ENCODE peak calls at places on chromosomes 16 and 17, in seven cellular contexts. One of them, this sample, is unnamed.

GRCh38 chr16:49539758-49540157 is 166.2 kb downstream of the C16orf78 start:
- DNase-seq in thoracic aorta: no peak
- DNase-seq in heart right ventricle: no peak
- DNase-seq in heart left ventricle: no peak
- DNase-seq in A549: no peak
- DNase-seq in cardiac muscle cell: no peak
- DNase-seq in CD4-positive, alpha-beta T cell: no peak
- DNase-seq in this sample: no peak

GRCh38 chr16:4313563-4314531 is 2.0 kb upstream of the GLIS2 start:
- DNase-seq in A549: peak
- DNase-seq in cardiac muscle cell: peak
- DNase-seq in heart left ventricle: no peak
- DNase-seq in heart right ventricle: peak
- DNase-seq in thoracic aorta: no peak
- DNase-seq in CD4-positive, alpha-beta T cell: no peak
- DNase-seq in this sample: no peak

GRCh38 chr17:64920419-64921172 is 1.3 kb upstream of the LRRC37A3 start:
- DNase-seq in CD4-positive, alpha-beta T cell: no peak
- DNase-seq in heart left ventricle: no peak
- DNase-seq in thoracic aorta: no peak
- DNase-seq in cardiac muscle cell: no peak
- DNase-seq in A549: peak
- DNase-seq in heart right ventricle: no peak
- DNase-seq in this sample: no peak

GRCh38 chr16:89484923-89485679 is 5.3 kb downstream of the ANKRD11 start:
- DNase-seq in heart left ventricle: no peak
- DNase-seq in thoracic aorta: no peak
- DNase-seq in heart right ventricle: no peak
- DNase-seq in cardiac muscle cell: no peak
- DNase-seq in A549: no peak
- DNase-seq in CD4-positive, alpha-beta T cell: no peak
- DNase-seq in this sample: no peak

GRCh38 chr16:14249291-14250032 is 178.3 kb downstream of the MRTFB start:
- DNase-seq in A549: peak
- DNase-seq in thoracic aorta: no peak
- DNase-seq in CD4-positive, alpha-beta T cell: peak
- DNase-seq in heart left ventricle: peak
- DNase-seq in heart right ventricle: no peak
- DNase-seq in cardiac muscle cell: peak
- DNase-seq in this sample: peak

GRCh38 chr17:36934144-36934758 is 3.0 kb upstream of the LHX1 start:
- DNase-seq in thoracic aorta: no peak
- DNase-seq in CD4-positive, alpha-beta T cell: no peak
- DNase-seq in A549: peak
- DNase-seq in heart right ventricle: no peak
- DNase-seq in heart left ventricle: no peak
- DNase-seq in cardiac muscle cell: no peak
- DNase-seq in this sample: no peak

GRCh38 chr16:3171181-3171854 is 16.7 kb upstream of the OR1F1 start:
- DNase-seq in heart right ventricle: no peak
- DNase-seq in heart left ventricle: no peak
- DNase-seq in thoracic aorta: no peak
- DNase-seq in cardiac muscle cell: no peak
- DNase-seq in A549: no peak
- DNase-seq in CD4-positive, alpha-beta T cell: no peak
- DNase-seq in this sample: no peak

GRCh38 chr17:67027031-67027628 is 17.2 kb upstream of the CACNG1 start:
- DNase-seq in A549: no peak
- DNase-seq in heart left ventricle: peak
- DNase-seq in thoracic aorta: no peak
- DNase-seq in heart right ventricle: peak
- DNase-seq in CD4-positive, alpha-beta T cell: no peak
- DNase-seq in cardiac muscle cell: no peak
- DNase-seq in this sample: no peak

GRCh38 chr16:12467418-12468210 is 336.1 kb downstream of the CPPED1 start:
- DNase-seq in cardiac muscle cell: no peak
- DNase-seq in heart right ventricle: no peak
- DNase-seq in heart left ventricle: no peak
- DNase-seq in thoracic aorta: no peak
- DNase-seq in CD4-positive, alpha-beta T cell: no peak
- DNase-seq in A549: no peak
- DNase-seq in this sample: no peak

GRCh38 chr17:78241277-78242023 is 10.0 kb downstream of the TMEM235 start:
- DNase-seq in cardiac muscle cell: peak
- DNase-seq in A549: peak
- DNase-seq in heart right ventricle: no peak
- DNase-seq in heart left ventricle: no peak
- DNase-seq in CD4-positive, alpha-beta T cell: no peak
- DNase-seq in thoracic aorta: no peak
- DNase-seq in this sample: no peak

GRCh38 chr16:87132361-87133014 is 184.7 kb downstream of the C16orf95 start:
- DNase-seq in thoracic aorta: no peak
- DNase-seq in CD4-positive, alpha-beta T cell: no peak
- DNase-seq in cardiac muscle cell: no peak
- DNase-seq in heart left ventricle: no peak
- DNase-seq in A549: no peak
- DNase-seq in heart right ventricle: peak
- DNase-seq in this sample: peak

GRCh38 chr16:83953796-83954576 is 946 bp downstream of the OSGIN1 start:
- DNase-seq in thoracic aorta: no peak
- DNase-seq in heart right ventricle: no peak
- DNase-seq in A549: peak
- DNase-seq in CD4-positive, alpha-beta T cell: no peak
- DNase-seq in heart left ventricle: no peak
- DNase-seq in cardiac muscle cell: peak
- DNase-seq in this sample: no peak

GRCh38 chr16:85998868-85999729 is 100.1 kb downstream of the IRF8 start:
- DNase-seq in CD4-positive, alpha-beta T cell: no peak
- DNase-seq in cardiac muscle cell: no peak
- DNase-seq in heart right ventricle: no peak
- DNase-seq in A549: no peak
- DNase-seq in thoracic aorta: no peak
- DNase-seq in heart left ventricle: no peak
- DNase-seq in this sample: no peak

GRCh38 chr16:7303677-7304200 is 28.9 kb upstream of the RBFOX1 start:
- DNase-seq in thoracic aorta: no peak
- DNase-seq in cardiac muscle cell: no peak
- DNase-seq in heart right ventricle: no peak
- DNase-seq in CD4-positive, alpha-beta T cell: no peak
- DNase-seq in A549: no peak
- DNase-seq in heart left ventricle: no peak
- DNase-seq in this sample: no peak

GRCh38 chr16:47726031-47726675 is 265.0 kb downstream of the PHKB start:
- DNase-seq in cardiac muscle cell: no peak
- DNase-seq in A549: no peak
- DNase-seq in CD4-positive, alpha-beta T cell: no peak
- DNase-seq in thoracic aorta: no peak
- DNase-seq in heart right ventricle: no peak
- DNase-seq in heart left ventricle: no peak
- DNase-seq in this sample: no peak

GRCh38 chr16:54817432-54817831 is 113.2 kb upstream of the IRX5 start:
- DNase-seq in CD4-positive, alpha-beta T cell: no peak
- DNase-seq in heart right ventricle: no peak
- DNase-seq in thoracic aorta: no peak
- DNase-seq in heart left ventricle: peak
- DNase-seq in cardiac muscle cell: peak
- DNase-seq in A549: peak
- DNase-seq in this sample: no peak

GRCh38 chr17:2082003-2082862 is 27.3 kb downstream of the HIC1 start:
- DNase-seq in cardiac muscle cell: no peak
- DNase-seq in CD4-positive, alpha-beta T cell: no peak
- DNase-seq in thoracic aorta: no peak
- DNase-seq in heart right ventricle: no peak
- DNase-seq in A549: no peak
- DNase-seq in heart left ventricle: no peak
- DNase-seq in this sample: no peak

GRCh38 chr16:31052131-31052530 is 18.8 kb downstream of the STX4 start:
- DNase-seq in thoracic aorta: no peak
- DNase-seq in cardiac muscle cell: no peak
- DNase-seq in A549: peak
- DNase-seq in heart left ventricle: no peak
- DNase-seq in CD4-positive, alpha-beta T cell: no peak
- DNase-seq in heart right ventricle: no peak
- DNase-seq in this sample: peak

GRCh38 chr17:46742539-46743270 is 75.8 kb downstream of the WNT3 start:
- DNase-seq in A549: peak
- DNase-seq in cardiac muscle cell: peak
- DNase-seq in heart right ventricle: no peak
- DNase-seq in CD4-positive, alpha-beta T cell: no peak
- DNase-seq in heart left ventricle: peak
- DNase-seq in thoracic aorta: no peak
- DNase-seq in this sample: no peak

GRCh38 chr17:40361925-40362695 is 2.4 kb downstream of the GJD3 start:
- DNase-seq in heart right ventricle: no peak
- DNase-seq in A549: no peak
- DNase-seq in heart left ventricle: no peak
- DNase-seq in cardiac muscle cell: no peak
- DNase-seq in thoracic aorta: no peak
- DNase-seq in CD4-positive, alpha-beta T cell: no peak
- DNase-seq in this sample: no peak

GRCh38 chr17:55212880-55213279 is 51.9 kb upstream of the HLF start:
- DNase-seq in CD4-positive, alpha-beta T cell: no peak
- DNase-seq in cardiac muscle cell: no peak
- DNase-seq in thoracic aorta: no peak
- DNase-seq in heart left ventricle: no peak
- DNase-seq in heart right ventricle: no peak
- DNase-seq in A549: no peak
- DNase-seq in this sample: no peak

GRCh38 chr16:76318565-76318964 is 41.4 kb downstream of the CNTNAP4 start:
- DNase-seq in thoracic aorta: no peak
- DNase-seq in A549: no peak
- DNase-seq in cardiac muscle cell: no peak
- DNase-seq in heart right ventricle: no peak
- DNase-seq in CD4-positive, alpha-beta T cell: no peak
- DNase-seq in heart left ventricle: no peak
- DNase-seq in this sample: no peak

GRCh38 chr16:88453621-88454314 is 688 bp downstream of the ZFPM1 start:
- DNase-seq in cardiac muscle cell: peak
- DNase-seq in heart right ventricle: no peak
- DNase-seq in heart left ventricle: no peak
- DNase-seq in thoracic aorta: no peak
- DNase-seq in CD4-positive, alpha-beta T cell: no peak
- DNase-seq in A549: no peak
- DNase-seq in this sample: no peak

DNA sequence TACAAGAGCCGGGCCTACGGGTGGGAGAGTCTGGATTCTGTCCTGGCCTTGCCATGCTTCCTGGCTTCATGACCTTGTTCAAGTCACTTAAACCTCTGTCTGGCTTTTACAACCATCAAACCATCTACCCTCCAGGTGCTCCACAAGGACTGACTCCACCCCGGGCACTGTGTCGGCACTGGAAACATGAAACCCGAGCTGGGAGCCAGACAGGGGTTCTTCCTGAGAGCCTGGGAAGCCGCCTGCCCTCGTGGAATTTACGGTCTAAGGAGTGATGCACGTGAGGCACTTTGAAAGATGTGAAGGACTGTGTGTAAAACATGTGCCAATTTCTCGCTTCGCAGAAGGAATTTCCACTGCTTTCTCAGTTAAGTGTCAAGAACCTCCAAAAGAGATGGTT is 11.6 kb downstream of the CDK5R1 start:
- DNase-seq in CD4-positive, alpha-beta T cell: no peak
- DNase-seq in A549: no peak
- DNase-seq in heart right ventricle: no peak
- DNase-seq in cardiac muscle cell: no peak
- DNase-seq in thoracic aorta: no peak
- DNase-seq in heart left ventricle: no peak
- DNase-seq in this sample: no peak
- TF ChIP-seq CTCF in CD4-positive, alpha-beta T cell: no peak
- TF ChIP-seq CTCF in A549: no peak
- TF ChIP-seq CTCF in heart right ventricle: no peak
- TF ChIP-seq CTCF in cardiac muscle cell: no peak
- TF ChIP-seq CTCF in thoracic aorta: no peak
- TF ChIP-seq CTCF in heart left ventricle: no peak
- TF ChIP-seq CTCF in this sample: no peak

GRCh38 chr17:48051278-48051677 is 3.1 kb downstream of the NFE2L1 start:
- DNase-seq in thoracic aorta: no peak
- DNase-seq in CD4-positive, alpha-beta T cell: no peak
- DNase-seq in heart right ventricle: peak
- DNase-seq in heart left ventricle: no peak
- DNase-seq in A549: no peak
- DNase-seq in cardiac muscle cell: no peak
- DNase-seq in this sample: no peak
- H3K27ac ChIP-seq in thoracic aorta: peak
- H3K27ac ChIP-seq in CD4-positive, alpha-beta T cell: no peak
- H3K27ac ChIP-seq in heart right ventricle: peak
- H3K27ac ChIP-seq in heart left ventricle: peak
- H3K27ac ChIP-seq in A549: peak
- H3K27ac ChIP-seq in cardiac muscle cell: peak
- H3K27ac ChIP-seq in this sample: peak

DNA sequence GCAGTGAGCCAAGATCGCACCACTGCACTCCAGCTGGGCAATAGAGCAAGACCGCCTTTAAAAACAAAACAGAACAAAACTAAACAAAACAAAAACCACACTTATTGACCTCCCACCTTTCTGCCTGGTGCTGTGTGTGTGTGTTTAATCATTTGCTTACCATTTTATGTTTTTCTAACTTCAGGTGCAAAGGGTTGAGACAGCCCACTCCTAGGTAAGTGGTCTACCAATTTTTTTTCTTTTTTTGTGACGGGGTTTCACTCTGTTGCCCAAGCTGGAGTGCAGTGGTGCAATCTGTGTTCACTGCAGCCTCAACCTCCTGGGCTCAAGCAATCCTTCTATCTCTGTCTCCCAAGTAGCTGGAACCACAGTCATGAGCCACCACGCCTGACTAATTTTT is 65.8 kb downstream of the SALL1 start:
- DNase-seq in thoracic aorta: no peak
- DNase-seq in A549: no peak
- DNase-seq in heart right ventricle: no peak
- DNase-seq in heart left ventricle: no peak
- DNase-seq in CD4-positive, alpha-beta T cell: no peak
- DNase-seq in cardiac muscle cell: no peak
- DNase-seq in this sample: no peak
- TF ChIP-seq CTCF in thoracic aorta: no peak
- TF ChIP-seq CTCF in A549: no peak
- TF ChIP-seq CTCF in heart right ventricle: no peak
- TF ChIP-seq CTCF in heart left ventricle: no peak
- TF ChIP-seq CTCF in CD4-positive, alpha-beta T cell: no peak
- TF ChIP-seq CTCF in cardiac muscle cell: no peak
- TF ChIP-seq CTCF in this sample: no peak

DNA sequence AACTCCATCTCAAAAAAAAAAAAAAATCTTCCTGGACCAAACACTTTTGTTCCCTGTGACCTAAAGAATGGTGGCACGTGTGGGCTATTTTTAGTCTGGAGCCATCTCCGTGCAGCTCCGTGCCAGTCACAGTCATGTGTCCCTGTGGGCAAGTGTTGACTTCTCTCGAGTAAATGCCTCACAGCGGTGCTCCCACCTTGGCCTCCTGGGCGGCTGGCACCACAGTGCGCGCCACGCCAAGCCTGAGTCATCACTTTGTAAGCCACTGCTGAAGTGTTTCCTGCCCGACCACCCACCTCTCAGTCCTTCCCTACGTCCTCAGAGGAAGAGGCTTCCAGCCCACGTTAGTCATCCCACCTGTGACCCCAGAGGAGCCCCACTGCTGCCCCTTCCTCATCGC is 10.9 kb upstream of the HEXD start:
- DNase-seq in CD4-positive, alpha-beta T cell: no peak
- DNase-seq in thoracic aorta: no peak
- DNase-seq in cardiac muscle cell: no peak
- DNase-seq in heart right ventricle: peak
- DNase-seq in A549: no peak
- DNase-seq in heart left ventricle: peak
- DNase-seq in this sample: peak
- H3K27ac ChIP-seq in CD4-positive, alpha-beta T cell: no peak
- H3K27ac ChIP-seq in thoracic aorta: no peak
- H3K27ac ChIP-seq in cardiac muscle cell: no peak
- H3K27ac ChIP-seq in heart right ventricle: peak
- H3K27ac ChIP-seq in A549: peak
- H3K27ac ChIP-seq in heart left ventricle: peak
- H3K27ac ChIP-seq in this sample: peak

This sample was measured in right atrium auricular region.